ENCODE peak calls at places on chromosome 16, in ten cellular contexts. W is effector memory CD8-positive, alpha-beta T cell; I is NCI-H460; U is endothelial cell; O is GM12865; E is adrenal gland; V is AG04449; L is stimulated activated CD4-positive, alpha-beta T cell treated with anti-CD3 and anti-CD28 coated beads, Interleukin-4, amount 100 ng/mL, for 24 hours; Q is midbrain; Y is NCI-H748 treated with DMSO at 0.1 percent for 48 hours. R is an unnamed sample.
A peak's percentile ranks its signal among the peaks of the same experiment; 100 is the strongest.

GRCh38 chr16:3642397-3643094 is 11.9 kb upstream of the DNASE1 start:
- DNase-seq in W (no peak), I (no peak), U (no peak), O (no peak), E (peak; percentile 75), V (no peak), L (no peak), Q (no peak), Y (no peak), R (no peak)

GRCh38 chr16:12098429-12099310 is 122.1 kb downstream of the SNX29 start:
- DNase-seq in W (no peak), I (no peak), U (no peak), O (no peak), E (no peak), V (no peak), L (no peak), Q (no peak), Y (no peak), R (no peak)

GRCh38 chr16:72877374-72878028 is 170.4 kb downstream of the ZFHX3 start:
- DNase-seq in W (no peak), I (peak; percentile 26), U (no peak), O (no peak), E (peak; percentile 80), V (peak; percentile 58), L (no peak), Q (no peak), Y (no peak), R (peak; percentile 88)

GRCh38 chr16:19822534-19822933 is 62.1 kb downstream of the GPRC5B start:
- DNase-seq in W (no peak), I (no peak), U (no peak), O (no peak), E (no peak), V (peak; percentile 37), L (no peak), Q (no peak), Y (no peak), R (peak; percentile 79)

GRCh38 chr16:9154576-9155410 is 63.3 kb downstream of the HAPSTR1 start:
- DNase-seq in W (no peak), I (no peak), U (no peak), O (no peak), E (no peak), V (no peak), L (no peak), Q (no peak), Y (no peak), R (peak; percentile 9)

GRCh38 chr16:17404903-17405691 is 65.7 kb downstream of the XYLT1 start:
- DNase-seq in W (no peak), I (peak; percentile 64), U (no peak), O (no peak), E (peak; percentile 92), V (no peak), L (no peak), Q (peak; percentile 96), Y (no peak), R (peak; percentile 49)

GRCh38 chr16:85431431-85432124 is 181.5 kb upstream of the GSE1 start:
- DNase-seq in W (no peak), I (no peak), U (no peak), O (no peak), E (no peak), V (no peak), L (no peak), Q (no peak), Y (no peak), R (no peak)

GRCh38 chr16:11142951-11143740 is 112.9 kb downstream of the SOCS1 start:
- DNase-seq in W (no peak), I (no peak), U (no peak), O (no peak), E (no peak), V (no peak), L (no peak), Q (no peak), Y (no peak), R (no peak)

GRCh38 chr16:29975811-29976511 is 2.3 kb downstream of the TAOK2 start:
- DNase-seq in W (no peak), I (no peak), U (no peak), O (no peak), E (no peak), V (no peak), L (no peak), Q (no peak), Y (no peak), R (no peak)

GRCh38 chr16:64952177-64952576 is 169.7 kb downstream of the CDH11 start:
- DNase-seq in W (no peak), I (no peak), U (no peak), O (peak; percentile 5), E (no peak), V (peak; percentile 77), L (no peak), Q (no peak), Y (no peak), R (peak; percentile 97)

GRCh38 chr16:57740423-57741071 is 5.0 kb downstream of the KATNB1 start:
- DNase-seq in W (no peak), I (no peak), U (no peak), O (no peak), E (no peak), V (no peak), L (no peak), Q (no peak), Y (no peak), R (no peak)

GRCh38 chr16:73912311-73912710 is 384.3 kb upstream of the PSMD7 start:
- DNase-seq in W (no peak), I (no peak), U (no peak), O (no peak), E (no peak), V (no peak), L (no peak), Q (no peak), Y (no peak), R (no peak)

GRCh38 chr16:54936086-54936978 is 5.7 kb downstream of the IRX5 start:
- DNase-seq in W (no peak), I (no peak), U (peak; percentile 53), O (no peak), E (no peak), V (no peak), L (no peak), Q (peak; percentile 73), Y (peak; percentile 27), R (no peak)